ENCODE peak calls at places on chromosome 20, in six cellular contexts. M, Q, R, S, E and Z are unnamed samples.

GRCh38 chr20:31923388-31924271 is 28.2 kb downstream of the PDRG1 start:
- DNase-seq in M (peak), Q (no peak), R (no peak), S (no peak), E (no peak), Z (no peak)

GRCh38 chr20:18663932-18664331 is 76.1 kb downstream of the DTD1 start:
- DNase-seq in M (no peak), Q (no peak), R (no peak), S (no peak), E (no peak), Z (no peak)

GRCh38 chr20:50226093-50226974 is 35.7 kb downstream of the CEBPB start:
- DNase-seq in M (peak), Q (no peak), R (no peak), S (no peak), E (peak), Z (no peak)

GRCh38 chr20:1939270-1939595 is 44.0 kb downstream of the SIRPA start:
- DNase-seq in M (no peak), Q (no peak), R (no peak), S (no peak), E (no peak), Z (no peak)

GRCh38 chr20:43722153-43722505 is 4.7 kb downstream of the GTSF1L start:
- DNase-seq in M (no peak), Q (no peak), R (no peak), S (peak), E (no peak), Z (no peak)

GRCh38 chr20:4469910-4470309 is 251.8 kb upstream of the PRND start:
- DNase-seq in M (peak), Q (no peak), R (no peak), S (no peak), E (no peak), Z (no peak)

GRCh38 chr20:6575912-6576391 is 191.5 kb upstream of the BMP2 start:
- DNase-seq in M (no peak), Q (no peak), R (no peak), S (no peak), E (no peak), Z (no peak)

GRCh38 chr20:51738877-51739447 is 29.2 kb downstream of the ATP9A start:
- DNase-seq in M (no peak), Q (no peak), R (no peak), S (no peak), E (no peak), Z (no peak)

GRCh38 chr20:52864895-52865590 is 107.1 kb upstream of the TSHZ2 start:
- DNase-seq in M (no peak), Q (no peak), R (no peak), S (no peak), E (no peak), Z (no peak)

GRCh38 chr20:40869416-40870147 is 159.0 kb upstream of the TOP1 start:
- DNase-seq in M (no peak), Q (no peak), R (no peak), S (no peak), E (no peak), Z (no peak)

GRCh38 chr20:58818585-58819285 is 32.0 kb downstream of the GNAS-AS1 start:
- DNase-seq in M (peak), Q (peak), R (no peak), S (peak), E (no peak), Z (peak)